ENCODE peak calls at places on chromosome 4, in nine cellular contexts. One of them, this sample, is unnamed.

GRCh38 chr4:123406862-123407261 is 10.3 kb downstream of the SPRY1 start:
- ATAC-seq in esophagus mucosa: no peak
- ATAC-seq in heart left ventricle: no peak
- ATAC-seq in pancreas: no peak
- ATAC-seq in T-helper 17 cell: no peak
- ATAC-seq in right lobe of liver: no peak
- ATAC-seq in heart right ventricle: no peak
- ATAC-seq in activated CD8-positive, alpha-beta memory T cell treated with anti-CD3 and anti-CD28 coated beads, Interleukin-2, amount 10 ng/mL, durations not matched to agents 7 days and 5 days: no peak
- ATAC-seq in activated CD8-positive, alpha-beta T cell treated with anti-CD3 and anti-CD28 coated beads, Interleukin-2, amount 10 ng/mL, durations not matched to agents 7 days and 5 days: no peak
- ATAC-seq in this sample: no peak

GRCh38 chr4:24857996-24858395 is 54.8 kb downstream of the CCDC149 start:
- ATAC-seq in esophagus mucosa: no peak
- ATAC-seq in heart left ventricle: peak; percentile 90
- ATAC-seq in pancreas: peak; percentile 41
- ATAC-seq in T-helper 17 cell: no peak
- ATAC-seq in right lobe of liver: peak; percentile 23
- ATAC-seq in heart right ventricle: peak; percentile 85
- ATAC-seq in activated CD8-positive, alpha-beta memory T cell treated with anti-CD3 and anti-CD28 coated beads, Interleukin-2, amount 10 ng/mL, durations not matched to agents 7 days and 5 days: no peak
- ATAC-seq in activated CD8-positive, alpha-beta T cell treated with anti-CD3 and anti-CD28 coated beads, Interleukin-2, amount 10 ng/mL, durations not matched to agents 7 days and 5 days: no peak
- ATAC-seq in this sample: peak; percentile 79

GRCh38 chr4:6343950-6344408 is 74.3 kb downstream of the WFS1 start:
- ATAC-seq in esophagus mucosa: peak; percentile 91
- ATAC-seq in heart left ventricle: no peak
- ATAC-seq in pancreas: peak; percentile 74
- ATAC-seq in T-helper 17 cell: no peak
- ATAC-seq in right lobe of liver: peak; percentile 78
- ATAC-seq in heart right ventricle: no peak
- ATAC-seq in activated CD8-positive, alpha-beta memory T cell treated with anti-CD3 and anti-CD28 coated beads, Interleukin-2, amount 10 ng/mL, durations not matched to agents 7 days and 5 days: no peak
- ATAC-seq in activated CD8-positive, alpha-beta T cell treated with anti-CD3 and anti-CD28 coated beads, Interleukin-2, amount 10 ng/mL, durations not matched to agents 7 days and 5 days: no peak
- ATAC-seq in this sample: no peak

GRCh38 chr4:76570141-76570989 is 135.3 kb downstream of the SHROOM3 start:
- ATAC-seq in esophagus mucosa: no peak
- ATAC-seq in heart left ventricle: peak; percentile 72
- ATAC-seq in pancreas: peak; percentile 88
- ATAC-seq in T-helper 17 cell: no peak
- ATAC-seq in right lobe of liver: peak; percentile 79
- ATAC-seq in heart right ventricle: peak; percentile 72
- ATAC-seq in activated CD8-positive, alpha-beta memory T cell treated with anti-CD3 and anti-CD28 coated beads, Interleukin-2, amount 10 ng/mL, durations not matched to agents 7 days and 5 days: no peak
- ATAC-seq in activated CD8-positive, alpha-beta T cell treated with anti-CD3 and anti-CD28 coated beads, Interleukin-2, amount 10 ng/mL, durations not matched to agents 7 days and 5 days: no peak
- ATAC-seq in this sample: peak; percentile 39

GRCh38 chr4:48046059-48046458 is 29.5 kb downstream of the NIPAL1 start:
- ATAC-seq in esophagus mucosa: no peak
- ATAC-seq in heart left ventricle: no peak
- ATAC-seq in pancreas: no peak
- ATAC-seq in T-helper 17 cell: no peak
- ATAC-seq in right lobe of liver: no peak
- ATAC-seq in heart right ventricle: no peak
- ATAC-seq in activated CD8-positive, alpha-beta memory T cell treated with anti-CD3 and anti-CD28 coated beads, Interleukin-2, amount 10 ng/mL, durations not matched to agents 7 days and 5 days: no peak
- ATAC-seq in activated CD8-positive, alpha-beta T cell treated with anti-CD3 and anti-CD28 coated beads, Interleukin-2, amount 10 ng/mL, durations not matched to agents 7 days and 5 days: no peak
- ATAC-seq in this sample: no peak

GRCh38 chr4:47251363-47252135 is 212.0 kb downstream of the COMMD8 start:
- ATAC-seq in esophagus mucosa: no peak
- ATAC-seq in heart left ventricle: no peak
- ATAC-seq in pancreas: no peak
- ATAC-seq in T-helper 17 cell: no peak
- ATAC-seq in right lobe of liver: no peak
- ATAC-seq in heart right ventricle: no peak
- ATAC-seq in activated CD8-positive, alpha-beta memory T cell treated with anti-CD3 and anti-CD28 coated beads, Interleukin-2, amount 10 ng/mL, durations not matched to agents 7 days and 5 days: no peak
- ATAC-seq in activated CD8-positive, alpha-beta T cell treated with anti-CD3 and anti-CD28 coated beads, Interleukin-2, amount 10 ng/mL, durations not matched to agents 7 days and 5 days: no peak
- ATAC-seq in this sample: no peak

GRCh38 chr4:105967058-105967658 is 71.9 kb downstream of the NPNT start:
- ATAC-seq in esophagus mucosa: no peak
- ATAC-seq in heart left ventricle: peak; percentile 59
- ATAC-seq in pancreas: peak; percentile 42
- ATAC-seq in T-helper 17 cell: no peak
- ATAC-seq in right lobe of liver: no peak
- ATAC-seq in heart right ventricle: peak; percentile 57
- ATAC-seq in activated CD8-positive, alpha-beta memory T cell treated with anti-CD3 and anti-CD28 coated beads, Interleukin-2, amount 10 ng/mL, durations not matched to agents 7 days and 5 days: no peak
- ATAC-seq in activated CD8-positive, alpha-beta T cell treated with anti-CD3 and anti-CD28 coated beads, Interleukin-2, amount 10 ng/mL, durations not matched to agents 7 days and 5 days: no peak
- ATAC-seq in this sample: no peak

GRCh38 chr4:174859904-174860303 is 30.9 kb upstream of the GLRA3 start:
- ATAC-seq in esophagus mucosa: no peak
- ATAC-seq in heart left ventricle: no peak
- ATAC-seq in pancreas: no peak
- ATAC-seq in T-helper 17 cell: no peak
- ATAC-seq in right lobe of liver: no peak
- ATAC-seq in heart right ventricle: no peak
- ATAC-seq in activated CD8-positive, alpha-beta memory T cell treated with anti-CD3 and anti-CD28 coated beads, Interleukin-2, amount 10 ng/mL, durations not matched to agents 7 days and 5 days: no peak
- ATAC-seq in activated CD8-positive, alpha-beta T cell treated with anti-CD3 and anti-CD28 coated beads, Interleukin-2, amount 10 ng/mL, durations not matched to agents 7 days and 5 days: no peak
- ATAC-seq in this sample: no peak

GRCh38 chr4:116664198-116664597 is 421.2 kb downstream of the TRAM1L1 start:
- ATAC-seq in esophagus mucosa: no peak
- ATAC-seq in heart left ventricle: no peak
- ATAC-seq in pancreas: no peak
- ATAC-seq in T-helper 17 cell: no peak
- ATAC-seq in right lobe of liver: no peak
- ATAC-seq in heart right ventricle: no peak
- ATAC-seq in activated CD8-positive, alpha-beta memory T cell treated with anti-CD3 and anti-CD28 coated beads, Interleukin-2, amount 10 ng/mL, durations not matched to agents 7 days and 5 days: no peak
- ATAC-seq in activated CD8-positive, alpha-beta T cell treated with anti-CD3 and anti-CD28 coated beads, Interleukin-2, amount 10 ng/mL, durations not matched to agents 7 days and 5 days: no peak
- ATAC-seq in this sample: no peak

GRCh38 chr4:30245140-30245539 is 475.0 kb upstream of the PCDH7 start:
- ATAC-seq in esophagus mucosa: no peak
- ATAC-seq in heart left ventricle: no peak
- ATAC-seq in pancreas: no peak
- ATAC-seq in T-helper 17 cell: no peak
- ATAC-seq in right lobe of liver: no peak
- ATAC-seq in heart right ventricle: no peak
- ATAC-seq in activated CD8-positive, alpha-beta memory T cell treated with anti-CD3 and anti-CD28 coated beads, Interleukin-2, amount 10 ng/mL, durations not matched to agents 7 days and 5 days: no peak
- ATAC-seq in activated CD8-positive, alpha-beta T cell treated with anti-CD3 and anti-CD28 coated beads, Interleukin-2, amount 10 ng/mL, durations not matched to agents 7 days and 5 days: no peak
- ATAC-seq in this sample: no peak

GRCh38 chr4:123037809-123038208 is 115.4 kb upstream of the NUDT6 start:
- ATAC-seq in esophagus mucosa: no peak
- ATAC-seq in heart left ventricle: no peak
- ATAC-seq in pancreas: no peak
- ATAC-seq in T-helper 17 cell: no peak
- ATAC-seq in right lobe of liver: no peak
- ATAC-seq in heart right ventricle: no peak
- ATAC-seq in activated CD8-positive, alpha-beta memory T cell treated with anti-CD3 and anti-CD28 coated beads, Interleukin-2, amount 10 ng/mL, durations not matched to agents 7 days and 5 days: no peak
- ATAC-seq in activated CD8-positive, alpha-beta T cell treated with anti-CD3 and anti-CD28 coated beads, Interleukin-2, amount 10 ng/mL, durations not matched to agents 7 days and 5 days: no peak
- ATAC-seq in this sample: no peak

GRCh38 chr4:27066591-27066990 is 205.9 kb downstream of the STIM2 start:
- ATAC-seq in esophagus mucosa: no peak
- ATAC-seq in heart left ventricle: no peak
- ATAC-seq in pancreas: peak; percentile 79
- ATAC-seq in T-helper 17 cell: no peak
- ATAC-seq in right lobe of liver: peak; percentile 78
- ATAC-seq in heart right ventricle: no peak
- ATAC-seq in activated CD8-positive, alpha-beta memory T cell treated with anti-CD3 and anti-CD28 coated beads, Interleukin-2, amount 10 ng/mL, durations not matched to agents 7 days and 5 days: no peak
- ATAC-seq in activated CD8-positive, alpha-beta T cell treated with anti-CD3 and anti-CD28 coated beads, Interleukin-2, amount 10 ng/mL, durations not matched to agents 7 days and 5 days: no peak
- ATAC-seq in this sample: peak; percentile 58

This sample was measured in gastroesophageal sphincter.